ENCODE peak calls at places on chromosome 12, in nine cellular contexts. Q is NCI-H1092; N is dermis microvascular lymphatic vessel endothelial cell; P is DMS153; H is stimulated activated CD8-positive, alpha-beta memory T cell treated with anti-CD3 and anti-CD28 coated beads, Interleukin-4, amount 100 ng/mL, for 4 hours; Z is NCI-H1417; T is right cardiac atrium; V is stimulated activated CD4-positive, alpha-beta T cell treated with anti-CD3 and anti-CD28 coated beads, Interleukin-2, amount 100 ng/mL, for 48 hours; G is omental fat pad. A is an unnamed sample.

GRCh38 chr12:131153956-131154355 is 200.2 kb downstream of the ADGRD1 start:
- DNase-seq in V (no peak), N (no peak), G (no peak), H (no peak), T (no peak), P (no peak), Q (no peak), Z (no peak), A (no peak)

GRCh38 chr12:11856971-11857370 is 207.5 kb downstream of the ETV6 start:
- DNase-seq in G (no peak), V (no peak), H (no peak), Q (no peak), N (no peak), T (no peak), P (peak), Z (no peak), A (no peak)

GRCh38 chr12:107551434-107551833 is 134.2 kb upstream of the PWP1 start:
- DNase-seq in Z (no peak), P (no peak), T (no peak), Q (no peak), H (no peak), G (no peak), V (no peak), N (no peak), A (no peak)

GRCh38 chr12:15477761-15478160 is 155.5 kb downstream of the PTPRO start:
- DNase-seq in V (no peak), T (no peak), N (no peak), P (no peak), Z (no peak), G (no peak), Q (no peak), H (no peak), A (no peak)

GRCh38 chr12:66919466-66919865 is 240.6 kb upstream of the GRIP1 start:
- DNase-seq in T (no peak), Q (no peak), G (no peak), P (no peak), Z (no peak), V (no peak), N (no peak), H (no peak), A (no peak)

GRCh38 chr12:130425698-130426245 is 88.1 kb downstream of the PIWIL1 start:
- DNase-seq in T (no peak), Z (no peak), H (no peak), V (no peak), N (no peak), G (no peak), Q (no peak), P (no peak), A (no peak)

GRCh38 chr12:8742501-8742900 is 44.7 kb downstream of the RIMKLB start:
- DNase-seq in P (no peak), N (no peak), T (no peak), H (no peak), G (no peak), Q (no peak), V (no peak), Z (no peak), A (no peak)

GRCh38 chr12:6820171-6820570 is 1.4 kb upstream of the GPR162 start:
- DNase-seq in G (no peak), P (no peak), V (no peak), Z (no peak), Q (no peak), H (no peak), N (no peak), T (no peak), A (no peak)

GRCh38 chr12:72288911-72289310 is 16.7 kb downstream of the TRHDE start:
- DNase-seq in H (no peak), Q (no peak), T (no peak), G (no peak), N (no peak), Z (no peak), P (no peak), V (no peak), A (no peak)

GRCh38 chr12:94973202-94973601 is 30.3 kb downstream of the NDUFA12 start:
- DNase-seq in G (no peak), Z (no peak), V (no peak), N (no peak), H (no peak), P (no peak), T (no peak), Q (no peak), A (peak)

GRCh38 chr12:128961957-128962356 is 108.7 kb downstream of the GLT1D1 start:
- DNase-seq in H (no peak), T (no peak), Z (no peak), Q (no peak), V (no peak), G (no peak), P (no peak), N (no peak), A (no peak)

GRCh38 chr12:11822071-11822818 is 172.8 kb downstream of the ETV6 start:
- DNase-seq in Z (no peak), V (peak), G (peak), H (peak), P (peak), Q (no peak), N (peak), T (no peak), A (no peak)

GRCh38 chr12:52615912-52616311 is 2.4 kb downstream of the KRT73 start:
- DNase-seq in Z (no peak), V (no peak), Q (no peak), T (no peak), G (no peak), H (no peak), P (no peak), N (no peak), A (no peak)

GRCh38 chr12:52455818-52456217 is 3.9 kb upstream of the KRT6B start:
- DNase-seq in Z (no peak), Q (no peak), G (no peak), V (no peak), P (no peak), T (no peak), N (no peak), H (no peak), A (no peak)

GRCh38 chr12:53222170-53223005 is 9.6 kb downstream of the RARG start:
- DNase-seq in N (no peak), T (no peak), Z (no peak), Q (no peak), V (no peak), G (no peak), H (no peak), P (no peak), A (no peak)

GRCh38 chr12:124698211-124698997 is 131.0 kb upstream of the NCOR2 start:
- DNase-seq in Z (peak), P (no peak), N (no peak), H (no peak), G (no peak), V (no peak), T (peak), Q (no peak), A (no peak)